ENCODE peak calls at places on chromosomes 6 and 20, in four cellular contexts. H, Z, T and R are unnamed samples.

GRCh38 chr20:63057133-63058117 is 50.7 kb upstream of the BHLHE23 start:
- DNase-seq in H (no peak), T (no peak), Z (no peak), R (peak; percentile 5)

GRCh38 chr6:134714679-134715078 is 235.2 kb downstream of the ALDH8A1 start:
- DNase-seq in T (no peak), H (peak; percentile 76), Z (no peak), R (peak; percentile 34)

GRCh38 chr6:29974901-29975560 is 32.7 kb downstream of the HLA-A start:
- DNase-seq in H (no peak), Z (peak; percentile 16), T (no peak), R (no peak)

GRCh38 chr20:21513181-21513663 is 642 bp downstream of the NKX2-2 start:
- DNase-seq in Z (no peak), T (no peak), H (no peak), R (no peak)

GRCh38 chr6:41941280-41942044 is at the start of gene CCND3:
- DNase-seq in H (peak; percentile 93), T (peak; percentile 91), Z (peak; percentile 76), R (peak; percentile 93)

GRCh38 chr20:49420292-49420691 is 62.2 kb downstream of the KCNB1 start:
- DNase-seq in Z (no peak), T (no peak), H (no peak), R (no peak)

GRCh38 chr20:43432498-43432897 is 25.2 kb upstream of the SRSF6 start:
- DNase-seq in Z (no peak), T (no peak), H (no peak), R (no peak)

GRCh38 chr6:28134015-28134414 is 7.7 kb upstream of the ZKSCAN8 start:
- DNase-seq in Z (peak; percentile 24), T (no peak), H (peak; percentile 26), R (peak; percentile 35)

GRCh38 chr20:1327241-1327653 is 1.7 kb downstream of the SDCBP2 start:
- DNase-seq in T (no peak), Z (no peak), H (peak; percentile 47), R (peak; percentile 36)

GRCh38 chr6:146785001-146785585 is 186.3 kb downstream of the ADGB start:
- DNase-seq in T (peak; percentile 14), H (peak; percentile 16), Z (peak; percentile 31), R (peak; percentile 37)

GRCh38 chr6:141963543-141964295 is 169.0 kb upstream of the GJE1 start:
- DNase-seq in T (no peak), H (peak; percentile 11), Z (no peak), R (no peak)

GRCh38 chr20:36405255-36405654 is 99.1 kb downstream of the DLGAP4 start:
- DNase-seq in H (no peak), T (no peak), Z (no peak), R (no peak)

GRCh38 chr20:9110916-9111432 is 42.1 kb downstream of the PLCB4 start:
- DNase-seq in H (no peak), T (no peak), Z (no peak), R (no peak)

GRCh38 chr6:6758915-6759654 is 170.6 kb downstream of the LY86 start:
- DNase-seq in T (peak; percentile 31), H (peak; percentile 63), Z (peak; percentile 71), R (peak; percentile 68)

GRCh38 chr6:101433141-101433540 is 39.6 kb downstream of the GRIK2 start:
- DNase-seq in H (no peak), Z (no peak), T (no peak), R (no peak)

GRCh38 chr6:137387365-137387764 is 106.8 kb downstream of the OLIG3 start:
- DNase-seq in Z (no peak), H (no peak), T (no peak), R (no peak)

GRCh38 chr6:34392497-34393190 is at the start of gene NUDT3:
- DNase-seq in T (peak; percentile 90), H (peak; percentile 91), Z (peak; percentile 94), R (peak; percentile 95)

GRCh38 chr6:71446084-71446869 is 157.7 kb downstream of the OGFRL1 start:
- DNase-seq in H (no peak), T (no peak), Z (no peak), R (no peak)

GRCh38 chr6:113980937-113981554 is 10.1 kb upstream of the HDAC2 start:
- DNase-seq in T (no peak), Z (peak; percentile 36), H (peak; percentile 38), R (peak; percentile 35)

GRCh38 chr6:10276106-10276505 is 138.8 kb downstream of the TFAP2A start:
- DNase-seq in H (peak; percentile 76), T (peak; percentile 38), Z (no peak), R (peak; percentile 28)

GRCh38 chr20:40775747-40776146 is 86.7 kb upstream of the MAFB start:
- DNase-seq in H (no peak), T (no peak), Z (no peak), R (no peak)